ENCODE peak calls at places on chromosomes 6 and 20, in four cellular contexts. J is gastrocnemius medialis, K is NAMALWA, E is fibroblast of lung. L is an unnamed sample.

GRCh38 chr20:51560550-51561307 is 18.2 kb upstream of the NFATC2 start:
- DNase-seq in J (no peak), K (no peak), E (no peak), L (no peak)

GRCh38 chr20:53956013-53956715 is 114.2 kb downstream of the BCAS1 start:
- DNase-seq in J (no peak), K (no peak), E (no peak), L (no peak)

GRCh38 chr6:17984822-17985660 is 2.4 kb downstream of the KIF13A start:
- DNase-seq in J (peak; percentile 21), K (no peak), E (peak; percentile 38), L (no peak)

GRCh38 chr6:107314644-107315043 is 144.7 kb downstream of the PDSS2 start:
- DNase-seq in J (no peak), K (no peak), E (no peak), L (no peak)

GRCh38 chr6:33200234-33201146 is at the start of the genes RXRB and SLC39A7:
- DNase-seq in J (peak; percentile 99), K (peak; percentile 100), E (peak; percentile 99), L (peak; percentile 99)

GRCh38 chr6:8429821-8430220 is 5.5 kb downstream of the SLC35B3 start:
- DNase-seq in J (no peak), K (no peak), E (no peak), L (no peak)

GRCh38 chr20:34111057-34111711 is 859 bp downstream of the EIF2S2 start:
- DNase-seq in J (no peak), K (peak; percentile 52), E (peak; percentile 74), L (peak; percentile 69)

GRCh38 chr20:46708172-46708860 is 1.1 kb upstream of the SLC2A10 start:
- DNase-seq in J (no peak), K (peak; percentile 20), E (no peak), L (peak; percentile 85)

GRCh38 chr6:32116674-32117073 is 7.5 kb upstream of the TNXB start:
- DNase-seq in J (no peak), K (peak; percentile 58), E (no peak), L (peak; percentile 25)

GRCh38 chr6:148431413-148431812 is 88.8 kb downstream of the SASH1 start:
- DNase-seq in J (no peak), K (no peak), E (no peak), L (no peak)

GRCh38 chr6:123777554-123777953 is 26.1 kb upstream of the NKAIN2 start:
- DNase-seq in J (no peak), K (peak; percentile 7), E (peak; percentile 55), L (peak; percentile 65)

GRCh38 chr20:44704551-44704971 is 10.6 kb upstream of the CCN5 start:
- DNase-seq in J (no peak), K (no peak), E (peak; percentile 77), L (no peak)

GRCh38 chr6:147297663-147298313 is 93.6 kb downstream of the STXBP5 start:
- DNase-seq in J (no peak), K (no peak), E (peak; percentile 43), L (no peak)

GRCh38 chr6:45736134-45736533 is 279.5 kb downstream of the CLIC5 start:
- DNase-seq in J (no peak), K (no peak), E (no peak), L (no peak)

GRCh38 chr6:107458687-107459282 is 579 bp downstream of the PDSS2 start:
- DNase-seq in J (peak; percentile 3), K (peak; percentile 71), E (peak; percentile 13), L (peak; percentile 44)

GRCh38 chr6:79610301-79611009 is 20.7 kb upstream of the SH3BGRL2 start:
- DNase-seq in J (no peak), K (no peak), E (no peak), L (peak; percentile 36)

GRCh38 chr20:43755851-43756250 is 29.0 kb upstream of the GTSF1L start:
- DNase-seq in J (no peak), K (no peak), E (peak; percentile 57), L (no peak)

GRCh38 chr20:60558491-60558890 is 600.3 kb downstream of the CDH26 start:
- DNase-seq in J (no peak), K (no peak), E (no peak), L (no peak)

GRCh38 chr20:61753196-61753942 is 312.3 kb downstream of the TAF4 start:
- DNase-seq in J (no peak), K (no peak), E (peak; percentile 46), L (no peak)

GRCh38 chr20:52348434-52348833 is 156.9 kb upstream of the ZFP64 start:
- DNase-seq in J (no peak), K (no peak), E (no peak), L (no peak)

GRCh38 chr6:113735487-113735886 is 121.7 kb upstream of the MARCKS start:
- DNase-seq in J (no peak), K (no peak), E (no peak), L (no peak)

GRCh38 chr6:93917216-93917615 is 497.9 kb upstream of the EPHA7 start:
- DNase-seq in J (no peak), K (no peak), E (no peak), L (no peak)